ENCODE peak calls at places on chromosomes 1 and 21, in ten cellular contexts. E is cardiac fibroblast, T is astrocyte of the spinal cord, G is breast epithelium, J is transverse colon, O is psoas muscle, Y is GM23248, R is heart right ventricle, S is brain microvascular endothelial cell, W is lung. C is an unnamed sample.

GRCh38 chr1:151175036-151175741 is 592 bp downstream of the TMOD4 start:
- DNase-seq in G (no peak), W (no peak), J (no peak), S (no peak), E (peak), O (peak), T (no peak), R (no peak), Y (peak), C (no peak)

GRCh38 chr1:87093286-87093685 is 178.9 kb downstream of the HS2ST1 start:
- DNase-seq in S (peak), J (no peak), E (no peak), T (no peak), W (no peak), O (no peak), G (no peak), R (no peak), Y (peak), C (no peak)

GRCh38 chr1:173297798-173298391 is 90.8 kb upstream of the TNFSF4 start:
- DNase-seq in O (no peak), E (no peak), T (peak), Y (no peak), W (no peak), J (no peak), G (no peak), S (no peak), R (no peak), C (no peak)

GRCh38 chr1:168565825-168566224 is 10.6 kb upstream of the XCL1 start:
- DNase-seq in W (no peak), Y (no peak), S (no peak), T (no peak), G (no peak), R (no peak), E (no peak), O (no peak), J (no peak), C (no peak)

GRCh38 chr1:36087233-36088123 is 1.2 kb upstream of the ADPRS start:
- DNase-seq in J (no peak), Y (peak), W (no peak), G (no peak), S (no peak), R (no peak), T (no peak), E (no peak), O (no peak), C (peak)

GRCh38 chr1:119974013-119974412 is 77.7 kb upstream of the ADAM30 start:
- DNase-seq in S (no peak), T (no peak), R (no peak), G (no peak), J (no peak), Y (no peak), O (no peak), W (no peak), E (no peak), C (no peak)

GRCh38 chr1:22143586-22144033 is 713 bp upstream of the WNT4 start:
- DNase-seq in Y (peak), G (no peak), R (no peak), S (no peak), W (no peak), J (no peak), E (no peak), T (no peak), O (no peak), C (no peak)

GRCh38 chr1:235397733-235398132 is 30.5 kb downstream of the TBCE start:
- DNase-seq in R (no peak), T (peak), W (no peak), Y (peak), O (no peak), E (peak), G (no peak), S (peak), J (no peak), C (no peak)

GRCh38 chr1:44407430-44408180 is 2.5 kb downstream of the RNF220 start:
- DNase-seq in E (no peak), O (no peak), T (no peak), W (no peak), J (no peak), G (no peak), Y (no peak), S (no peak), R (no peak), C (no peak)

GRCh38 chr1:158153781-158154444 is 26.8 kb upstream of the CD1D start:
- DNase-seq in T (no peak), J (no peak), S (no peak), G (no peak), E (no peak), Y (no peak), O (no peak), W (no peak), R (no peak), C (no peak)

GRCh38 chr1:183365676-183366075 is 52.5 kb downstream of the NMNAT2 start:
- DNase-seq in R (no peak), T (no peak), E (no peak), W (no peak), G (no peak), O (no peak), S (no peak), Y (no peak), J (no peak), C (no peak)

GRCh38 chr21:15669247-15669646 is 60.5 kb upstream of the USP25 start:
- DNase-seq in W (no peak), G (no peak), R (no peak), S (no peak), Y (peak), O (no peak), E (peak), J (no peak), T (peak), C (no peak)

GRCh38 chr1:158121604-158122254 is 59.0 kb upstream of the CD1D start:
- DNase-seq in O (no peak), E (peak), T (peak), J (peak), W (no peak), S (peak), Y (peak), G (no peak), R (no peak), C (no peak)

GRCh38 chr1:184567648-184568047 is 180.8 kb downstream of the C1orf21 start:
- DNase-seq in T (peak), O (no peak), E (peak), Y (peak), S (peak), R (no peak), J (no peak), W (no peak), G (no peak), C (no peak)

GRCh38 chr21:29208666-29209059 is 78.2 kb downstream of the MAP3K7CL start:
- DNase-seq in W (no peak), S (peak), J (no peak), O (no peak), Y (peak), R (no peak), E (peak), T (peak), G (no peak), C (no peak)

GRCh38 chr21:44930543-44930981 is 9.3 kb upstream of the SLX9 start:
- DNase-seq in G (no peak), T (no peak), E (no peak), O (peak), Y (peak), W (no peak), J (peak), S (no peak), R (peak), C (no peak)

GRCh38 chr1:11487196-11487751 is 8.3 kb downstream of the DISP3 start:
- DNase-seq in S (no peak), O (no peak), T (no peak), Y (no peak), R (no peak), E (no peak), G (no peak), J (no peak), W (no peak), C (no peak)

GRCh38 chr1:54884135-54884586 is 2.8 kb downstream of the DHCR24 start:
- DNase-seq in S (no peak), G (no peak), E (no peak), R (no peak), J (no peak), T (no peak), W (no peak), O (no peak), Y (peak), C (no peak)

GRCh38 chr1:202213361-202214088 is 19.9 kb downstream of the LGR6 start:
- DNase-seq in J (no peak), G (no peak), E (no peak), O (no peak), W (no peak), S (no peak), T (no peak), R (no peak), Y (no peak), C (no peak)

GRCh38 chr1:202212787-202213186 is 19.2 kb downstream of the LGR6 start:
- DNase-seq in W (no peak), R (no peak), Y (no peak), G (no peak), J (no peak), O (no peak), S (no peak), E (no peak), T (no peak), C (no peak)

GRCh38 chr1:202216691-202217090 is 23.1 kb downstream of the LGR6 start:
- DNase-seq in Y (no peak), S (no peak), O (no peak), R (no peak), G (no peak), J (no peak), E (no peak), W (peak), T (no peak), C (no peak)

GRCh38 chr1:202215472-202216130 is 22.0 kb downstream of the LGR6 start:
- DNase-seq in W (no peak), R (no peak), J (no peak), E (no peak), T (no peak), Y (no peak), O (no peak), G (no peak), S (no peak), C (no peak)

GRCh38 chr1:202214089-202214843 is 20.7 kb downstream of the LGR6 start:
- DNase-seq in T (no peak), Y (no peak), W (no peak), E (no peak), S (no peak), J (peak), G (no peak), R (no peak), O (no peak), C (no peak)
- H3K4me3 ChIP-seq in T (no peak), Y (no peak), W (no peak), E (no peak), S (no peak), J (peak), G (peak), R (peak), O (peak), C (peak)

GRCh38 chr1:170149241-170149640 is 3.5 kb downstream of the NTMT2 start:
- DNase-seq in T (no peak), Y (peak), S (no peak), O (no peak), E (peak), W (no peak), G (no peak), R (no peak), J (no peak), C (no peak)

GRCh38 chr1:170149971-170150370 is 4.2 kb downstream of the NTMT2 start:
- DNase-seq in G (no peak), E (no peak), O (no peak), T (no peak), J (no peak), W (no peak), S (no peak), Y (peak), R (no peak), C (no peak)

GRCh38 chr1:170146861-170147260 is 1.1 kb downstream of the NTMT2 start:
- DNase-seq in E (no peak), T (peak), R (no peak), Y (no peak), G (no peak), S (no peak), W (no peak), J (no peak), O (no peak), C (no peak)

GRCh38 chr1:170145691-170146676 is at the start of gene NTMT2:
- DNase-seq in T (no peak), G (no peak), S (peak), E (no peak), O (no peak), R (peak), W (no peak), J (no peak), Y (no peak), C (no peak)

GRCh38 chr1:170145061-170145460 is 698 bp upstream of the NTMT2 start:
- DNase-seq in J (no peak), S (no peak), O (no peak), T (no peak), R (no peak), W (no peak), E (no peak), Y (no peak), G (no peak), C (no peak)
- H3K4me3 ChIP-seq in J (no peak), S (no peak), O (no peak), T (no peak), R (no peak), W (no peak), E (no peak), Y (no peak), G (no peak), C (no peak)

DNA sequence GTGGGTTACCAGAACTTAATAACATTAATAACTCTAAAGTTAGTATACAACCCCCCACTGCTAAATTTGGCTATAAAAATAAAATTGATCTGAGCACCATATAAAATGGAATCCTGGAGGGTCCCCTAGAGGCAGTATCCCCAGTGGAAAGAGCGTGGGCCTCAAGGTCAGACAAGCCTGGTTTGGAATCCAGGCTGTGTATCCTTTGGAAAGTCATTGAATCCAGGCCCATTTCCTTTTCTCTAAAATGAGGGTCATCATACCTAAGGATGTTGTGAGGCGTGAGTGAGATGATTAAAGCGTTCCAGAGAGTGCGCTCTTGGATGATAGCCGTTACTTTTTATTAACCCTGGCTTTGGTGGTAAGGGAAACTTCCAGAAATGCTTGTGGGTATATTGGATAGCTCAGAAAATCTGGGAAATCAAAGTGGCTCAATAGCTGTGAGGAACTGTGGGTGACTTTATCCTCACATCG is 671 bp upstream of the ZNF436 start:
- DNase-seq in S (no peak), G (no peak), Y (peak), T (no peak), W (no peak), O (no peak), E (no peak), J (no peak), R (no peak), C (no peak)
- H3K4me3 ChIP-seq in S (peak), G (peak), Y (peak), T (peak), W (no peak), O (peak), E (peak), J (peak), R (no peak), C (peak)

GRCh38 chr1:37872692-37873091 is 13.3 kb upstream of the MTF1 start:
- DNase-seq in Y (no peak), G (no peak), O (no peak), T (no peak), E (no peak), J (no peak), S (no peak), R (no peak), W (no peak), C (no peak)

GRCh38 chr1:37865348-37866119 is 6.1 kb upstream of the MTF1 start:
- DNase-seq in G (no peak), S (peak), J (no peak), W (no peak), T (peak), Y (peak), E (no peak), R (no peak), O (no peak), C (no peak)

GRCh38 chr1:37866491-37866890 is 7.1 kb upstream of the MTF1 start:
- DNase-seq in W (no peak), Y (no peak), S (no peak), E (no peak), J (no peak), R (no peak), G (no peak), T (no peak), O (no peak), C (no peak)

GRCh38 chr1:37867784-37868183 is 8.4 kb upstream of the MTF1 start:
- DNase-seq in J (no peak), E (no peak), S (no peak), W (no peak), Y (no peak), G (no peak), O (no peak), T (no peak), R (no peak), C (no peak)

DNA sequence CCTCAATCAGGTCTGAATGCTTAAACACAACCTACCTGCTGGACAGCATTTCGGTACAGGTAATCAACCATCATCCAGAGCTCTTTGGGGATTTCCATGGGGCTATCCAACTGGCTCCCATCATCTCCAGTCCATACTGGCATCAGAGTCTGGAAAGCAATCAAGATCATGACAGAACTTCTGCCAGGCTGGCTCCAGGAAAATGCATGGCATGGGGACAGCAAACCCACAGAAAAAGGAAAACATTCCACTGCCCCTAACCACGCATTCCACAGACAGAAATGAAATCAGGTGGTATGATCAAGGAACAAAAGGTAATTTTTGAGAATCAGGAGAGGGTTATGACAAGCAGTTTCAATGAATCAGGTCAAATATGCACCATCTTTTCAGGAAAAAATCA is 9.1 kb upstream of the MTF1 start:
- DNase-seq in Y (no peak), W (no peak), S (no peak), G (no peak), T (no peak), O (no peak), R (no peak), J (no peak), E (no peak), C (no peak)
- H3K4me3 ChIP-seq in Y (no peak), W (no peak), S (no peak), G (no peak), T (no peak), O (no peak), R (no peak), J (no peak), E (no peak), C (no peak)

GRCh38 chr1:30731109-30731805 is 7.9 kb upstream of the MATN1 start:
- DNase-seq in T (no peak), Y (no peak), E (no peak), G (no peak), J (no peak), S (no peak), R (no peak), O (no peak), W (no peak), C (no peak)
- H3K4me3 ChIP-seq in T (no peak), Y (no peak), E (no peak), G (no peak), J (no peak), S (no peak), R (no peak), O (no peak), W (no peak), C (no peak)